ENCODE peak calls at places on chromosome 12, in four cellular contexts. C is AG04449, K is RWPE1, R is foreskin keratinocyte. P is an unnamed sample.

GRCh38 chr12:38998887-38999482 is 93.6 kb upstream of the CPNE8 start:
- DNase-seq in R (no peak), C (no peak), K (no peak), P (no peak)

GRCh38 chr12:110693731-110694130 is 4.8 kb upstream of the HVCN1 start:
- DNase-seq in K (no peak), R (no peak), C (no peak), P (no peak)

GRCh38 chr12:3145036-3145435 is 67.9 kb downstream of the TSPAN9 start:
- DNase-seq in R (no peak), C (no peak), K (no peak), P (no peak)

GRCh38 chr12:4416276-4416675 is 29.3 kb downstream of the FGF6 start:
- DNase-seq in K (no peak), C (no peak), R (no peak), P (no peak)

GRCh38 chr12:98699568-98699967 is 54.5 kb downstream of the APAF1 start:
- DNase-seq in R (no peak), K (no peak), C (no peak), P (peak; percentile 37)

GRCh38 chr12:3820122-3820521 is 53.1 kb downstream of the PARP11 start:
- DNase-seq in R (peak; percentile 31), C (no peak), K (peak; percentile 51), P (no peak)

GRCh38 chr12:54988402-54989054 is 4.0 kb upstream of the TESPA1 start:
- DNase-seq in K (no peak), C (no peak), R (no peak), P (no peak)

GRCh38 chr12:2673966-2674810 is 120.6 kb upstream of the FKBP4 start:
- DNase-seq in K (no peak), C (no peak), R (no peak), P (no peak)

GRCh38 chr12:22923768-22924167 is 298.8 kb downstream of the ETNK1 start:
- DNase-seq in R (no peak), K (no peak), C (no peak), P (no peak)

GRCh38 chr12:104930388-104931326 is 27.4 kb downstream of the SLC41A2 start:
- DNase-seq in C (no peak), K (no peak), R (peak; percentile 68), P (no peak)

GRCh38 chr12:45281994-45282393 is 66.1 kb downstream of the ANO6 start:
- DNase-seq in C (no peak), R (no peak), K (no peak), P (no peak)

GRCh38 chr12:45286621-45287020 is 70.7 kb downstream of the ANO6 start:
- DNase-seq in R (no peak), K (no peak), C (no peak), P (no peak)

GRCh38 chr12:45285717-45286116 is 69.8 kb downstream of the ANO6 start:
- DNase-seq in C (no peak), K (no peak), R (no peak), P (no peak)

GRCh38 chr12:45282411-45282810 is 66.5 kb downstream of the ANO6 start:
- DNase-seq in C (no peak), K (no peak), R (no peak), P (no peak)

GRCh38 chr12:45284096-45284901 is 68.4 kb downstream of the ANO6 start:
- DNase-seq in K (no peak), R (no peak), C (peak; percentile 69), P (no peak)
- TF ChIP-seq CTCF in K (no peak), R (no peak), C (no peak), P (no peak)

DNA sequence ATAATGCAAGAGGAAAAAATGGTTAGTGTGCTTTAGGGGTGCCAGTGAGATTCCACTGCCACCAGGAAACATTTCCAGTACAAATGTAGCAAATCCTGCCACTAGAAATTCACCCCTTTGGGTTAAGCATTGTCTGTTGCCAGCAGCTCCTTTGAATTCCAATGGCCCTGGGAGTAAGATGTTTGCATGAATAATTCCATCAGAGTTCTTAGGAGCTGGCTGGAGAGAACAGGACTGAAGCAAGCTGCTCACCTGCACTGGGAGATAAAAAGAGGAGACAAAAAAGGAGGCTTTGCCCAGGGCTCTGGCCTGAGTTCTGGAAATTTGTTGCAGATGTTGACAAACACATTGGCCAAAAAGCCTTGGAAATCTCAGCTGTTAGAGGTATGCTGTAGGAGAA is 57.6 kb downstream of the HSPB8 start:
- DNase-seq in R (no peak), K (no peak), C (no peak), P (no peak)
- TF ChIP-seq CTCF in R (no peak), K (no peak), C (no peak), P (no peak)

GRCh38 chr12:53004582-53004981 is 1.7 kb upstream of the EIF4B start:
- DNase-seq in K (no peak), C (no peak), R (no peak), P (no peak)

GRCh38 chr12:53005215-53005985 is 856 bp upstream of the EIF4B start:
- DNase-seq in K (no peak), C (no peak), R (no peak), P (no peak)

GRCh38 chr12:53006810-53007742 is 820 bp downstream of the EIF4B start:
- DNase-seq in K (peak; percentile 81), C (no peak), R (peak; percentile 53), P (peak; percentile 30)

GRCh38 chr12:53004178-53004577 is 2.1 kb upstream of the EIF4B start:
- DNase-seq in R (no peak), K (no peak), C (no peak), P (no peak)

GRCh38 chr12:53005986-53006809 is at the start of gene EIF4B:
- DNase-seq in R (peak; percentile 97), K (peak; percentile 97), C (peak; percentile 96), P (peak; percentile 99)
- TF ChIP-seq CTCF in R (no peak), K (no peak), C (no peak), P (no peak)

DNA sequence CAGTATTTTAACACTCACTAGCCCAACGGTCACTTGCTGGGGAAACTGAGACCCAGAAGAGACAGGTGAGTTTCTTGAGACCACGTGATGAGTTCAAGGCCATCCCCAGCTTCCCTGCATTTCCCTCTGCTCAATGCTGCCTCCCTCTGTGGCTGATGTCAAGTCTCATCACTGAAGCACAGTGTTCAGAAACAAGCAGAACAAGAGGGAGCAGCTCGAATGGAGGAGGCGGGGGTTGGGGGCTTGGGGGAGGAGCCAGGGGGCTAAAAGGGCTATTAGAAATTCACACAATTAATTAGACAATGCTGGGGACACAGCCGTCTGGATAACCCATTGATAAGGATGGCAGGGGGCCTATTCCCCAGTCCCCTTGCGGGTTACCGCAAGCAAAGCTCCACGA is 707.8 kb downstream of the MED13L start:
- DNase-seq in C (no peak), R (no peak), K (no peak), P (no peak)
- TF ChIP-seq CTCF in C (no peak), R (no peak), K (no peak), P (peak; percentile 27)

GRCh38 chr12:32000373-32001005 is 41.3 kb downstream of the RESF1 start:
- DNase-seq in R (no peak), K (no peak), C (no peak), P (no peak)
- TF ChIP-seq CTCF in R (no peak), K (no peak), C (no peak), P (no peak)

GRCh38 chr12:70536650-70537049 is 100.6 kb downstream of the PTPRB start:
- DNase-seq in C (no peak), K (no peak), R (no peak), P (no peak)
- TF ChIP-seq CTCF in C (no peak), K (no peak), R (no peak), P (no peak)

DNA sequence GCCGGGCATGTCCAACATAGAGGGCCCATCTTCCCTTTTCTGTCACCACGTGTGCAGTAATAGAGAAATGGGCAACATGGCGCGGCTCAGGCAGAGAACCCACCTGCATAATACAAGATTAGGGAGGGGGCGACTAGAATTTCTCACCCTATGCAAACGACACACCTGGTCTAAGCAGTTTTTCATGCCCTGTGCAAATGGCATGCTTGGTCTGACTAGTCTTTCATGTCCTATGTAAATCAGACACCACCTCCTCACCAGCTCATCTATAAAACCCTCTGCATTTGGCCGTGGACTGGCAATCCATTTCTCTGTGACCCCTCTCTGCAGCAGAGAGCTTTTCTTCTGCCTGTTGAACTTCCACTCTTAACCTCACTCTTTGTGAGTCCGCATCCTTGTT is 180.2 kb upstream of the PZP start:
- DNase-seq in K (no peak), R (no peak), C (no peak), P (no peak)
- TF ChIP-seq CTCF in K (no peak), R (no peak), C (no peak), P (no peak)